ENCODE peak calls at places on chromosomes 2 and 18, in four cellular contexts. X is neural progenitor cell, T is GM23248, P is HCT116. G is an unnamed sample.

GRCh38 chr2:150484461-150484931 is 3.0 kb downstream of the RND3 start:
- DNase-seq in T (peak; percentile 55), P (no peak), X (peak; percentile 35), G (no peak)

GRCh38 chr2:11835403-11835802 is 89.0 kb downstream of the LPIN1 start:
- DNase-seq in X (no peak), P (no peak), T (peak; percentile 17), G (no peak)

GRCh38 chr2:155980941-155981561 is 351.5 kb downstream of the NR4A2 start:
- DNase-seq in P (no peak), T (no peak), X (no peak), G (no peak)

GRCh38 chr2:221569342-221570278 is 2.5 kb downstream of the EPHA4 start:
- DNase-seq in X (peak; percentile 89), P (no peak), T (no peak), G (no peak)

GRCh38 chr18:64202229-64202835 is 53.4 kb upstream of the LINC00305 start:
- DNase-seq in X (peak; percentile 27), T (no peak), P (no peak), G (no peak)

GRCh38 chr18:24386680-24387079 is 10.9 kb downstream of the OSBPL1A start:
- DNase-seq in X (no peak), P (no peak), T (no peak), G (no peak)

GRCh38 chr2:231910771-231911170 is 15.4 kb downstream of the NPPC start:
- DNase-seq in T (no peak), X (no peak), P (no peak), G (peak; percentile 17)

GRCh38 chr2:190460533-190460932 is 52.4 kb downstream of the MFSD6 start:
- DNase-seq in X (no peak), T (no peak), P (no peak), G (no peak)

GRCh38 chr18:13278231-13278630 is 59.7 kb downstream of the LDLRAD4 start:
- DNase-seq in X (no peak), P (no peak), T (no peak), G (no peak)

GRCh38 chr2:110858135-110858737 is 125.9 kb downstream of the ACOXL start:
- DNase-seq in T (no peak), P (no peak), X (no peak), G (peak; percentile 88)

GRCh38 chr2:10457846-10458563 is 9.9 kb upstream of the ODC1 start:
- DNase-seq in T (peak; percentile 77), X (no peak), P (no peak), G (no peak)

GRCh38 chr2:218003994-218004419 is 1.2 kb upstream of the TNS1 start:
- DNase-seq in P (no peak), T (peak; percentile 96), X (no peak), G (no peak)

GRCh38 chr2:142425551-142425950 is 294.7 kb upstream of the LRP1B start:
- DNase-seq in T (no peak), X (no peak), P (no peak), G (no peak)

GRCh38 chr2:72538486-72538885 is 287.3 kb downstream of the EXOC6B start:
- DNase-seq in T (peak; percentile 2), P (no peak), X (no peak), G (no peak)

GRCh38 chr2:219358170-219359075 is 25.9 kb upstream of the RESP18 start:
- DNase-seq in P (no peak), X (peak; percentile 69), T (peak; percentile 25), G (no peak)
- H3K4me2 ChIP-seq in P (no peak overlapping the region), X (peak overlapping the region; percentile 83), T (peak overlapping the region; percentile 78), G (no peak overlapping the region)

DNA sequence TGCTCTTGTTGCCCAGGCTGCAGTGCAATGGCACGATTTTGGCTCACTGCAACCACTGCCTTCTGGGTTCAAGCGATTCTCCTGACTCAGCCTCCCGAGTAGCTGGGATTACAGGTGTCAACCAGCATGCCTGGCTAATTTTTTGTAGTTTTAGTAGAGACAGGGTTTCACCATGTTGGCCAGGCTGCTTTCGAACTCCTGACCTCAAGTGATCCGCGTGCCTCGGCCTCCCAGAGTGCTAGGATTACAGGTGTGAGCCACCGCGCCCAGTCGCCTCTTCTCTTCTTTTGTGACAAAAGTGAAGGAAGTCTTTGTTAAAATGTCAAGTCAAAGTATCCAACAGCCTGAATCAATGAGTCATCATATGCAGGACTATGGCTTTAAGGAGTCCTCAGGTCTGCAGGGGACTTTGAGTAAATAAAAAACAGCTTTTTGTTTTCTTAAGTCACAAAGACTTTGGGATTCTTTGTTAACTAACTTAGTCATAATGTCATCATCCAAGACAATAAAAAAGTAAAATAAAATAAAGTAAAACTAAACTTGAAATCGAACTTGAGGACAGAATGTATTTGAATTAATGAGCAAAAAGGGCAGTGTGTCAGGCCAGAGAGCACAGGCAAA is 1153.2 kb downstream of the SUCLG1 start:
- DNase-seq in P (peak; percentile 8), T (no peak), X (no peak), G (no peak)
- TF ChIP-seq EZH2phosphoT487 in P (no peak), T (no peak), X (no peak), G (no peak)

DNA sequence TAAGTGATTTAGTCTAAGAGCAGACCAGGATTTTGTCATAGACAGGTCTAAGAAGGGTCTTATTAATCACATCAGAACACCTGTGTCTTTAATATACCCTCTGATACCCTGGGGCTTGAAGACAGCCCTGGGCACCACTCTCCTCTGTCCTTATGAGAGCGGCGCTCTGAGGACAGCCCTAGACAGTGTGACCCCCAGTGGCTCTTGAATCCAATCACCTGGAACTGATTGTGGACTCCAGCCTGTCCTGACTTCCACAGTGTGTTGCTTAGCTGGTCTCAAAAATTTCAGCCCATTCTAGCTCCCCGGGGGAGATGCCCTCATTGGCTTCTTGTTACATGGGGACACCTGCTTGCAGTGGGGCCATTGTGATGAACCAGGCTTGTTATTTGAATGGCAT is 195.8 kb upstream of the SMAD2 start:
- DNase-seq in X (no peak), T (no peak), P (no peak), G (no peak)
- H3K4me2 ChIP-seq in X (no peak overlapping the region), T (no peak overlapping the region), P (no peak overlapping the region), G (no peak overlapping the region)

GRCh38 chr2:55970506-55970905 is 46.9 kb upstream of the EFEMP1 start:
- DNase-seq in P (no peak), X (no peak), T (no peak), G (no peak)
- TF ChIP-seq EZH2phosphoT487 in P (no peak), X (no peak), T (no peak), G (no peak)

DNA sequence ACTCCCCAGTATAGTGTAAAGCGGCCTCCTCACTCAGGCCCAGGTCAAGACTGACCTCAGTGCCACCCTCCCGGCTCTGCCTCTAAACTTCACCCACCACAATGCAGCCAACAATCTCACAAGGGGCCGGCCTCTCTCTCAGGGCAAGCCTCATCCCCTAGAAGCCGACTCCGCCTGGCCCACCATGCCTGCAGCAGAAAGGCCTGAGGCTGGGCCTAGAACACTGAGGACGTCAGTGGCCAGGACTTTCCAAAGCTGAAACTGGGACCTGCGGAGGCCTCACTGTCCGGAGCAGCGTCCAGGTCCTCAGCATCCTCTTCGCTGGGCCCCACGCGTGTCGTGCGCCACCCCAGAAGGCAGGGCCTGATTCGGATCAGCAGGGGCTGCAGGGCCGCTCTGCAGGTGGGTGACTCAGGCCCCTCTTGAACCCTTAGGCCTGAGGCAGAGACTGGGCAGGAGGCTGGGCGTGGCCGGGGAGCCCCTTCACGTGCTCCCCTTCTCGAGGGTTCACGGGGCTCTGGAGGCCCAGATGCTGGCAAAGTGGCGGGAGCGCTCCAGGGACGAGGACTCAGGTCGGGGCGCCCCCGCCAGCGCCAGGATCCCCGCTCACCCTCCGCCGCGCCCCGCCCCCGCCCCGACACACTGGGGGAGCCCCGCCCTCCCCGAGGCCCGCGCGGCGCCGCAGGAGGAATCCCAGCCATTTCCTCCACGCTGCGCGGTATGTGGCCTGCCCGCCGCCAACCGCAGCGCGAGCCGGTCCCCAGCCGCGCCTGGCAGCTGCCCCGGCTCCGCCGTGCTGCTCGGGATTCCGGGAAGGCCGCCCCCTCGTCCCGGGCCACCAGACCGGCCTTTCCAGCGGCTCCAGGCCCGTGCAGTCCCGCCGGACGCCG is 53.1 kb downstream of the PKDCC start:
- DNase-seq in X (peak; percentile 77), T (peak; percentile 80), P (no peak), G (no peak)
- H3K4me2 ChIP-seq in X (peak overlapping the region; percentile 76), T (peak overlapping the region; percentile 59), P (no peak overlapping the region), G (no peak overlapping the region)

GRCh38 chr2:25372405-25373268 is 30.9 kb upstream of the DNMT3A start:
- DNase-seq in P (no peak), X (no peak), T (no peak), G (no peak)
- TF ChIP-seq EZH2phosphoT487 in P (no peak), X (no peak), T (no peak), G (no peak)

GRCh38 chr18:58096658-58097057 is 52.6 kb downstream of the NEDD4L start:
- DNase-seq in P (no peak), X (no peak), T (no peak), G (no peak)

GRCh38 chr18:58091099-58091611 is 47.1 kb downstream of the NEDD4L start:
- DNase-seq in T (no peak), X (no peak), P (peak; percentile 4), G (peak; percentile 6)

GRCh38 chr18:58095655-58096054 is 51.6 kb downstream of the NEDD4L start:
- DNase-seq in X (no peak), T (no peak), P (no peak), G (no peak)

GRCh38 chr18:58095251-58095650 is 51.2 kb downstream of the NEDD4L start:
- DNase-seq in T (no peak), P (no peak), X (peak; percentile 59), G (no peak)

DNA sequence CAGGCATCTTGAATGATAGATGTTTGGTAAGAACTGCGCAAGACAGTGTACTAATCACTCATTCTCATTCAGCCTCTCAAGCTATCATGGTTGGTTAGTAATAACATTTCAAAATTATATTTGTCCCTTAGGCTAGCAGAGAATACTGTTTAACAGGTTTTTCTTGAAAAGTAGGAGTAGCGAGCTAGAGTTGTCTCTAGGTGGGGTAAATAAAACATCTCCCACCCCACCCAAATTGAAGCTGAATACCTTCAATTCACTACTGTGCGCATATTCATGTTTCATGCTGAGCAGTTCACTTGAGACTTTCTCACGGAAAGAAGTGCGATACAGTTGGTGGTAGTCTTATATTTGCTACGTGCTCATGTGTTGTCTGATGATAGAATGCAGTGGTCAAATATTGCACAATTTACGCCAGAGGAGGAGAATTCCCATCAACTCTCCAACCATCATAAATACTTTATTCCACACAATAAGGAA is 49.3 kb downstream of the NEDD4L start:
- DNase-seq in X (no peak), T (no peak), P (no peak), G (no peak)
- H3K4me2 ChIP-seq in X (no peak overlapping the region), T (no peak overlapping the region), P (no peak overlapping the region), G (no peak overlapping the region)